ENCODE peak calls at places on chromosomes 2 and 18, in six cellular contexts. One of them, this sample, is unnamed.

GRCh38 chr2:106970471-106971261 is 84.7 kb upstream of the ST6GAL2 start:
- DNase-seq in HTR-8/SVneo: no peak
- DNase-seq in astrocyte of the spinal cord: peak; percentile 80
- DNase-seq in ELR: peak; percentile 64
- DNase-seq in T-cell: no peak
- DNase-seq in activated naive CD4-positive, alpha-beta T cell treated with anti-CD3 and anti-CD28 coated beads for 36 hours: no peak
- DNase-seq in this sample: no peak

GRCh38 chr2:197500503-197501179 is 462 bp downstream of the HSPE1 start:
- DNase-seq in HTR-8/SVneo: no peak
- DNase-seq in astrocyte of the spinal cord: peak; percentile 42
- DNase-seq in ELR: peak; percentile 28
- DNase-seq in T-cell: no peak
- DNase-seq in activated naive CD4-positive, alpha-beta T cell treated with anti-CD3 and anti-CD28 coated beads for 36 hours: no peak
- DNase-seq in this sample: peak; percentile 12

GRCh38 chr2:70084973-70085710 is 2.1 kb upstream of the PCBP1 start:
- DNase-seq in HTR-8/SVneo: no peak
- DNase-seq in astrocyte of the spinal cord: no peak
- DNase-seq in ELR: no peak
- DNase-seq in T-cell: peak; percentile 64
- DNase-seq in activated naive CD4-positive, alpha-beta T cell treated with anti-CD3 and anti-CD28 coated beads for 36 hours: peak; percentile 84
- DNase-seq in this sample: peak; percentile 38

GRCh38 chr2:64998658-64999061 is 9.5 kb downstream of the SLC1A4 start:
- DNase-seq in HTR-8/SVneo: no peak
- DNase-seq in astrocyte of the spinal cord: peak; percentile 52
- DNase-seq in ELR: peak; percentile 57
- DNase-seq in T-cell: no peak
- DNase-seq in activated naive CD4-positive, alpha-beta T cell treated with anti-CD3 and anti-CD28 coated beads for 36 hours: no peak
- DNase-seq in this sample: no peak

GRCh38 chr2:98948956-98949739 is 13.1 kb upstream of the CRACDL start:
- DNase-seq in HTR-8/SVneo: no peak
- DNase-seq in astrocyte of the spinal cord: no peak
- DNase-seq in ELR: no peak
- DNase-seq in T-cell: no peak
- DNase-seq in activated naive CD4-positive, alpha-beta T cell treated with anti-CD3 and anti-CD28 coated beads for 36 hours: no peak
- DNase-seq in this sample: no peak

GRCh38 chr2:25340340-25340886 is 1.3 kb downstream of the DNMT3A start:
- DNase-seq in HTR-8/SVneo: no peak
- DNase-seq in astrocyte of the spinal cord: no peak
- DNase-seq in ELR: no peak
- DNase-seq in T-cell: no peak
- DNase-seq in activated naive CD4-positive, alpha-beta T cell treated with anti-CD3 and anti-CD28 coated beads for 36 hours: no peak
- DNase-seq in this sample: no peak

GRCh38 chr2:207995887-207996286 is 29.4 kb downstream of the PLEKHM3 start:
- DNase-seq in HTR-8/SVneo: no peak
- DNase-seq in astrocyte of the spinal cord: peak; percentile 16
- DNase-seq in ELR: peak; percentile 13
- DNase-seq in T-cell: no peak
- DNase-seq in activated naive CD4-positive, alpha-beta T cell treated with anti-CD3 and anti-CD28 coated beads for 36 hours: no peak
- DNase-seq in this sample: no peak

GRCh38 chr2:127174176-127174575 is 45.9 kb downstream of the CYP27C1 start:
- DNase-seq in HTR-8/SVneo: peak; percentile 59
- DNase-seq in astrocyte of the spinal cord: peak; percentile 46
- DNase-seq in ELR: peak; percentile 62
- DNase-seq in T-cell: no peak
- DNase-seq in activated naive CD4-positive, alpha-beta T cell treated with anti-CD3 and anti-CD28 coated beads for 36 hours: no peak
- DNase-seq in this sample: no peak

GRCh38 chr2:75035444-75036353 is 77.3 kb downstream of the POLE4 start:
- DNase-seq in HTR-8/SVneo: no peak
- DNase-seq in astrocyte of the spinal cord: no peak
- DNase-seq in ELR: no peak
- DNase-seq in T-cell: no peak
- DNase-seq in activated naive CD4-positive, alpha-beta T cell treated with anti-CD3 and anti-CD28 coated beads for 36 hours: no peak
- DNase-seq in this sample: no peak

GRCh38 chr2:41136966-41137494 is 685.1 kb upstream of the SLC8A1 start:
- DNase-seq in HTR-8/SVneo: peak; percentile 3
- DNase-seq in astrocyte of the spinal cord: peak; percentile 41
- DNase-seq in ELR: peak; percentile 28
- DNase-seq in T-cell: no peak
- DNase-seq in activated naive CD4-positive, alpha-beta T cell treated with anti-CD3 and anti-CD28 coated beads for 36 hours: no peak
- DNase-seq in this sample: no peak

GRCh38 chr2:109226612-109227011 is 97.6 kb downstream of the SH3RF3 start:
- DNase-seq in HTR-8/SVneo: no peak
- DNase-seq in astrocyte of the spinal cord: no peak
- DNase-seq in ELR: no peak
- DNase-seq in T-cell: no peak
- DNase-seq in activated naive CD4-positive, alpha-beta T cell treated with anti-CD3 and anti-CD28 coated beads for 36 hours: no peak
- DNase-seq in this sample: no peak

GRCh38 chr2:158599609-158600008 is 142.9 kb downstream of the PKP4 start:
- DNase-seq in HTR-8/SVneo: no peak
- DNase-seq in astrocyte of the spinal cord: no peak
- DNase-seq in ELR: peak; percentile 51
- DNase-seq in T-cell: no peak
- DNase-seq in activated naive CD4-positive, alpha-beta T cell treated with anti-CD3 and anti-CD28 coated beads for 36 hours: no peak
- DNase-seq in this sample: no peak

GRCh38 chr2:128450211-128451015 is 131.7 kb upstream of the HS6ST1 start:
- DNase-seq in HTR-8/SVneo: no peak
- DNase-seq in astrocyte of the spinal cord: no peak
- DNase-seq in ELR: no peak
- DNase-seq in T-cell: peak; percentile 17
- DNase-seq in activated naive CD4-positive, alpha-beta T cell treated with anti-CD3 and anti-CD28 coated beads for 36 hours: no peak
- DNase-seq in this sample: no peak

GRCh38 chr2:119746836-119747235 is 12.9 kb upstream of the PTPN4 start:
- DNase-seq in HTR-8/SVneo: no peak
- DNase-seq in astrocyte of the spinal cord: peak; percentile 21
- DNase-seq in ELR: peak; percentile 42
- DNase-seq in T-cell: no peak
- DNase-seq in activated naive CD4-positive, alpha-beta T cell treated with anti-CD3 and anti-CD28 coated beads for 36 hours: no peak
- DNase-seq in this sample: no peak

GRCh38 chr2:128307595-128307994 is 11.1 kb downstream of the HS6ST1 start:
- DNase-seq in HTR-8/SVneo: no peak
- DNase-seq in astrocyte of the spinal cord: no peak
- DNase-seq in ELR: no peak
- DNase-seq in T-cell: no peak
- DNase-seq in activated naive CD4-positive, alpha-beta T cell treated with anti-CD3 and anti-CD28 coated beads for 36 hours: no peak
- DNase-seq in this sample: no peak

GRCh38 chr2:176111891-176112374 is 4.6 kb upstream of the HOXD10 start:
- DNase-seq in HTR-8/SVneo: no peak
- DNase-seq in astrocyte of the spinal cord: no peak
- DNase-seq in ELR: no peak
- DNase-seq in T-cell: no peak
- DNase-seq in activated naive CD4-positive, alpha-beta T cell treated with anti-CD3 and anti-CD28 coated beads for 36 hours: no peak
- DNase-seq in this sample: no peak

GRCh38 chr18:54165450-54165849 is 59.0 kb downstream of the MBD2 start:
- DNase-seq in HTR-8/SVneo: no peak
- DNase-seq in astrocyte of the spinal cord: no peak
- DNase-seq in ELR: no peak
- DNase-seq in T-cell: no peak
- DNase-seq in activated naive CD4-positive, alpha-beta T cell treated with anti-CD3 and anti-CD28 coated beads for 36 hours: no peak
- DNase-seq in this sample: no peak

GRCh38 chr2:205001306-205001966 is 456.2 kb downstream of the PARD3B start:
- DNase-seq in HTR-8/SVneo: no peak
- DNase-seq in astrocyte of the spinal cord: no peak
- DNase-seq in ELR: no peak
- DNase-seq in T-cell: no peak
- DNase-seq in activated naive CD4-positive, alpha-beta T cell treated with anti-CD3 and anti-CD28 coated beads for 36 hours: no peak
- DNase-seq in this sample: no peak

GRCh38 chr2:219000569-219000960 is 7.3 kb upstream of the CRYBA2 start:
- DNase-seq in HTR-8/SVneo: no peak
- DNase-seq in astrocyte of the spinal cord: no peak
- DNase-seq in ELR: no peak
- DNase-seq in T-cell: no peak
- DNase-seq in activated naive CD4-positive, alpha-beta T cell treated with anti-CD3 and anti-CD28 coated beads for 36 hours: no peak
- DNase-seq in this sample: no peak

GRCh38 chr18:41829648-41830516 is 125.2 kb upstream of the PIK3C3 start:
- DNase-seq in HTR-8/SVneo: peak; percentile 11
- DNase-seq in astrocyte of the spinal cord: no peak
- DNase-seq in ELR: peak; percentile 82
- DNase-seq in T-cell: no peak
- DNase-seq in activated naive CD4-positive, alpha-beta T cell treated with anti-CD3 and anti-CD28 coated beads for 36 hours: no peak
- DNase-seq in this sample: no peak